ENCODE peak calls at places on chromosome 1, in six cellular contexts. L is epithelial cell of esophagus, A is fibroblast of pulmonary artery, X is osteoblast, P is WTC11, Q is A549. C is an unnamed sample.

GRCh38 chr1:178688244-178688643 is 36.8 kb upstream of the RALGPS2 start:
- DNase-seq in Q (no peak), A (peak; percentile 63), P (no peak), X (no peak), L (no peak), C (no peak)

GRCh38 chr1:36142121-36142520 is 7.2 kb downstream of the TRAPPC3 start:
- DNase-seq in X (no peak), A (no peak), Q (no peak), L (no peak), P (no peak), C (no peak)

GRCh38 chr1:235206533-235207201 is 45.6 kb upstream of the RBM34 start:
- DNase-seq in A (no peak), L (peak; percentile 3), Q (no peak), X (peak; percentile 18), P (no peak), C (no peak)

GRCh38 chr1:51331206-51332100 is 1.1 kb upstream of the TTC39A start:
- DNase-seq in X (peak; percentile 92), A (peak; percentile 41), P (no peak), Q (peak; percentile 62), L (peak; percentile 43), C (no peak)

GRCh38 chr1:29975036-29975694 is 738.8 kb downstream of the PTPRU start:
- DNase-seq in L (peak; percentile 45), P (peak; percentile 60), X (no peak), A (peak; percentile 43), Q (peak; percentile 12), C (peak; percentile 73)

GRCh38 chr1:222276062-222276461 is 271.8 kb downstream of the HHIPL2 start:
- DNase-seq in L (no peak), X (no peak), Q (no peak), A (no peak), P (no peak), C (no peak)

GRCh38 chr1:159918041-159918917 is 7.0 kb downstream of the TAGLN2 start:
- DNase-seq in P (peak; percentile 1), X (peak; percentile 23), Q (no peak), L (no peak), A (no peak), C (no peak)

GRCh38 chr1:117573386-117574040 is 32.3 kb upstream of the TENT5C start:
- DNase-seq in L (peak; percentile 37), A (no peak), Q (no peak), P (no peak), X (peak; percentile 59), C (no peak)

GRCh38 chr1:178500091-178500770 is 3.5 kb upstream of the CLEC20A start:
- DNase-seq in A (no peak), L (no peak), P (no peak), Q (peak; percentile 29), X (no peak), C (peak; percentile 25)

GRCh38 chr1:155007253-155007828 is 4.7 kb downstream of the ZBTB7B start:
- DNase-seq in Q (no peak), P (no peak), L (no peak), X (peak; percentile 8), A (no peak), C (no peak)

GRCh38 chr1:219580019-219580676 is 32.8 kb downstream of the ZC3H11B start:
- DNase-seq in X (no peak), A (no peak), P (no peak), Q (no peak), L (no peak), C (no peak)

GRCh38 chr1:17984510-17985085 is 123.0 kb upstream of the IGSF21 start:
- DNase-seq in Q (peak; percentile 13), P (peak; percentile 71), L (no peak), X (no peak), A (peak; percentile 2), C (peak; percentile 64)

GRCh38 chr1:67850151-67850551 is 16.9 kb upstream of the GNG12 start:
- DNase-seq in L (peak; percentile 60), Q (no peak), P (no peak), X (no peak), A (peak; percentile 67), C (no peak)

GRCh38 chr1:63674865-63675815 is 81.9 kb downstream of the PGM1 start:
- DNase-seq in P (no peak), L (no peak), X (no peak), Q (no peak), A (no peak), C (no peak)

GRCh38 chr1:147664206-147664605 is 6.1 kb downstream of the ACP6 start:
- DNase-seq in L (no peak), A (no peak), X (no peak), Q (no peak), P (no peak), C (no peak)

GRCh38 chr1:58884706-58885661 is 101.1 kb upstream of the JUN start:
- DNase-seq in A (no peak), P (no peak), X (no peak), Q (no peak), L (no peak), C (no peak)

GRCh38 chr1:107974090-107974489 is 9.1 kb upstream of the VAV3 start:
- DNase-seq in L (no peak), X (no peak), P (no peak), A (no peak), Q (no peak), C (no peak)

GRCh38 chr1:197736689-197737088 is 38.6 kb downstream of the DENND1B start:
- DNase-seq in P (no peak), L (peak; percentile 91), Q (no peak), X (peak; percentile 42), A (peak; percentile 56), C (no peak)

GRCh38 chr1:229094476-229095311 is 176.2 kb upstream of the RAB4A start:
- DNase-seq in A (peak; percentile 63), P (no peak), L (no peak), Q (no peak), X (no peak), C (no peak)

GRCh38 chr1:44405804-44406743 is 1.0 kb downstream of the RNF220 start:
- DNase-seq in L (no peak), X (peak; percentile 87), P (peak; percentile 37), A (no peak), Q (peak; percentile 33), C (peak; percentile 49)

GRCh38 chr1:200406161-200406797 is 3.6 kb downstream of the ZNF281 start:
- DNase-seq in L (no peak), A (no peak), Q (no peak), P (no peak), X (no peak), C (no peak)

GRCh38 chr1:201653238-201653637 is 114.3 kb downstream of the NAV1 start:
- DNase-seq in A (no peak), Q (no peak), X (peak; percentile 52), L (no peak), P (no peak), C (no peak)

GRCh38 chr1:7526867-7527732 is 244.0 kb upstream of the VAMP3 start:
- DNase-seq in Q (no peak), X (peak; percentile 91), A (no peak), P (no peak), L (peak; percentile 40), C (no peak)

GRCh38 chr1:246803891-246804290 is 79.7 kb downstream of the SCCPDH start:
- DNase-seq in P (no peak), L (no peak), Q (no peak), X (no peak), A (no peak), C (no peak)

GRCh38 chr1:246805135-246805716 is 81.0 kb downstream of the SCCPDH start:
- DNase-seq in Q (no peak), P (no peak), A (no peak), X (no peak), L (no peak), C (no peak)

GRCh38 chr1:246814890-246815289 is 90.7 kb downstream of the SCCPDH start:
- DNase-seq in A (no peak), Q (no peak), P (no peak), L (no peak), X (no peak), C (no peak)

GRCh38 chr1:246811985-246812384 is 87.8 kb downstream of the SCCPDH start:
- DNase-seq in X (no peak), P (no peak), L (no peak), A (no peak), Q (no peak), C (no peak)

GRCh38 chr1:246809473-246809872 is 85.3 kb downstream of the SCCPDH start:
- DNase-seq in X (no peak), Q (no peak), P (no peak), L (no peak), A (no peak), C (no peak)
- TF ChIP-seq CTCF in X (no peak), Q (no peak), P (no peak), L (no peak), A (no peak), C (no peak)

GRCh38 chr1:53593758-53594380 is 134.7 kb downstream of the DMRTB1 start:
- DNase-seq in P (peak; percentile 89), Q (no peak), X (no peak), L (peak; percentile 50), A (peak; percentile 16), C (peak; percentile 77)
- TF ChIP-seq CTCF in P (peak; percentile 43), Q (peak; percentile 17), X (no peak), L (peak; percentile 53), A (peak; percentile 19), C (peak; percentile 68)

GRCh38 chr1:24111264-24111997 is 504 bp downstream of the MYOM3 start:
- DNase-seq in Q (no peak), L (peak; percentile 83), X (no peak), A (no peak), P (no peak), C (no peak)

GRCh38 chr1:24111998-24112380 is at the start of gene MYOM3:
- DNase-seq in P (no peak), Q (no peak), L (peak; percentile 27), X (peak; percentile 62), A (no peak), C (peak; percentile 38)

GRCh38 chr1:24110642-24111263 is 1.2 kb downstream of the MYOM3 start:
- DNase-seq in A (no peak), Q (no peak), L (no peak), P (no peak), X (peak; percentile 58), C (no peak)

GRCh38 chr1:24114753-24115152 is 2.8 kb upstream of the MYOM3 start:
- DNase-seq in L (no peak), A (no peak), P (no peak), Q (no peak), X (no peak), C (no peak)

DNA sequence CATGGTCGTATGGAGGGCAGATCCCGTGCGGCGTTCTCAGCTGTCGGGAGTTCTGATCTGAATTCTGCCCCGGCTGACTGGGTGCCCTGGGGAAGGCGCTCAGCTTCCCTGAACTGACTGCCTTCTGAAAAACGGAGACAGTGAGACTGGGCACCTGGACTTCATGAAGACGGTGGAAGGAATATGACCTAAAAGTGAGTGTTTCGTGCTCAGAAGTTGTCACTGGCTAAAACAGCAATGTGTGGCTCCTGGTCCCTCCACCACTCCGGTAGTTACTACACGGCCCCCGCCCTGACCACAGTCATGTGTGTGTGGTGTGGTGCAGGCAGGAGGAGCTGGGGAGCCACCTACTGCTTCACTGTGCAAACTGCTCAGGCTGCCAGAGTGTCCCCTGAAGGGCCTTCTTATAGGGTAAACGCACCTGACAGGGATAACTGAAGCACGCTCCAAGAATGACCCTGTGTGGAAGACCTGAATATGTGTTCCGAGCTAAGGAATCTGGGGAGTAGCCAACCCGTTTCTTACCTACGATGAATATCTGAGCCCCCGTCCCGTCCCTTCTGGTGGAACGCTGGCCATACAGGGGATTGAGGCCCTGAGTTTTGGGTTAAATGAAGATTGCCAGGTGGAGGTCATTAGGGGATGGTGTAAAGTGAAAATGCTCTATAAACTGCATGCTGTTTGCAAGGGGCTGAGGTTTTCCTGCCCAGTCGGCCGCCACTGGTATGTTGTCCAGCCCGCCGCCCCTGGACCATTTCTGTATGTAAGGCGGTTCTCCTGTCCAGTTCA is 640 bp upstream of the MYOM3 start:
- DNase-seq in L (peak; percentile 87), A (peak; percentile 70), X (peak; percentile 95), P (peak; percentile 65), Q (peak; percentile 25), C (peak; percentile 59)
- TF ChIP-seq CTCF in L (peak; percentile 79), A (peak; percentile 55), X (peak; percentile 65), P (no peak), Q (peak; percentile 33), C (no peak)

GRCh38 chr1:26045712-26046312 is at the start of gene SLC30A2:
- DNase-seq in X (peak; percentile 81), L (no peak), A (no peak), Q (no peak), P (peak; percentile 47), C (peak; percentile 57)
- TF ChIP-seq CTCF in X (no peak), L (no peak), A (no peak), Q (no peak), P (no peak), C (no peak)